ENCODE peak calls at places on chromosome 5, in ten cellular contexts. One of them, this sample, is unnamed.

GRCh38 chr5:57831942-57832341 is 349.3 kb upstream of the ACTBL2 start:
- DNase-seq in CD4-positive, CD25-positive, alpha-beta regulatory T cell: no peak
- DNase-seq in SK-N-SH: no peak
- DNase-seq in CD8-positive, alpha-beta T cell: no peak
- DNase-seq in MV-4-11: no peak
- DNase-seq in A172: no peak
- DNase-seq in BE2C: no peak
- DNase-seq in cardiac muscle cell: no peak
- DNase-seq in AG09319: no peak
- DNase-seq in activated T-helper 1 cell treated with anti-CD3 and anti-CD28 coated beads, Interleukin-12 subunit alpha, Interleukin-12 subunit beta, Interleukin-2, Interleukin-4 antibody, amounts not matched to agents 30 ng/mL and 10 ng/mL and 1 ng/mL, durations not matched to agents 14 hours and 24 hours and 36 hours: no peak
- DNase-seq in this sample: no peak

GRCh38 chr5:74104469-74104868 is 478.5 kb downstream of the ARHGEF28 start:
- DNase-seq in BE2C: no peak
- DNase-seq in SK-N-SH: no peak
- DNase-seq in activated T-helper 1 cell treated with anti-CD3 and anti-CD28 coated beads, Interleukin-12 subunit alpha, Interleukin-12 subunit beta, Interleukin-2, Interleukin-4 antibody, amounts not matched to agents 30 ng/mL and 10 ng/mL and 1 ng/mL, durations not matched to agents 14 hours and 24 hours and 36 hours: no peak
- DNase-seq in CD8-positive, alpha-beta T cell: no peak
- DNase-seq in MV-4-11: no peak
- DNase-seq in AG09319: no peak
- DNase-seq in A172: no peak
- DNase-seq in CD4-positive, CD25-positive, alpha-beta regulatory T cell: no peak
- DNase-seq in cardiac muscle cell: no peak
- DNase-seq in this sample: no peak

GRCh38 chr5:54083851-54084250 is 226.5 kb downstream of the ARL15 start:
- DNase-seq in AG09319: no peak
- DNase-seq in BE2C: no peak
- DNase-seq in CD4-positive, CD25-positive, alpha-beta regulatory T cell: no peak
- DNase-seq in activated T-helper 1 cell treated with anti-CD3 and anti-CD28 coated beads, Interleukin-12 subunit alpha, Interleukin-12 subunit beta, Interleukin-2, Interleukin-4 antibody, amounts not matched to agents 30 ng/mL and 10 ng/mL and 1 ng/mL, durations not matched to agents 14 hours and 24 hours and 36 hours: no peak
- DNase-seq in CD8-positive, alpha-beta T cell: no peak
- DNase-seq in SK-N-SH: no peak
- DNase-seq in MV-4-11: no peak
- DNase-seq in cardiac muscle cell: no peak
- DNase-seq in A172: peak
- DNase-seq in this sample: no peak

GRCh38 chr5:79514391-79515105 is 614 bp upstream of the HOMER1 start:
- DNase-seq in BE2C: peak
- DNase-seq in MV-4-11: peak
- DNase-seq in cardiac muscle cell: peak
- DNase-seq in SK-N-SH: peak
- DNase-seq in A172: peak
- DNase-seq in AG09319: peak
- DNase-seq in CD8-positive, alpha-beta T cell: peak
- DNase-seq in activated T-helper 1 cell treated with anti-CD3 and anti-CD28 coated beads, Interleukin-12 subunit alpha, Interleukin-12 subunit beta, Interleukin-2, Interleukin-4 antibody, amounts not matched to agents 30 ng/mL and 10 ng/mL and 1 ng/mL, durations not matched to agents 14 hours and 24 hours and 36 hours: peak
- DNase-seq in CD4-positive, CD25-positive, alpha-beta regulatory T cell: peak
- DNase-seq in this sample: peak

GRCh38 chr5:137119321-137119720 is 379.8 kb downstream of the SPOCK1 start:
- DNase-seq in MV-4-11: no peak
- DNase-seq in activated T-helper 1 cell treated with anti-CD3 and anti-CD28 coated beads, Interleukin-12 subunit alpha, Interleukin-12 subunit beta, Interleukin-2, Interleukin-4 antibody, amounts not matched to agents 30 ng/mL and 10 ng/mL and 1 ng/mL, durations not matched to agents 14 hours and 24 hours and 36 hours: no peak
- DNase-seq in cardiac muscle cell: no peak
- DNase-seq in BE2C: no peak
- DNase-seq in SK-N-SH: no peak
- DNase-seq in A172: no peak
- DNase-seq in AG09319: no peak
- DNase-seq in CD4-positive, CD25-positive, alpha-beta regulatory T cell: no peak
- DNase-seq in CD8-positive, alpha-beta T cell: no peak
- DNase-seq in this sample: no peak

GRCh38 chr5:86500947-86501346 is 116.8 kb upstream of the COX7C start:
- DNase-seq in A172: peak
- DNase-seq in CD4-positive, CD25-positive, alpha-beta regulatory T cell: no peak
- DNase-seq in cardiac muscle cell: peak
- DNase-seq in BE2C: peak
- DNase-seq in MV-4-11: no peak
- DNase-seq in SK-N-SH: no peak
- DNase-seq in CD8-positive, alpha-beta T cell: no peak
- DNase-seq in activated T-helper 1 cell treated with anti-CD3 and anti-CD28 coated beads, Interleukin-12 subunit alpha, Interleukin-12 subunit beta, Interleukin-2, Interleukin-4 antibody, amounts not matched to agents 30 ng/mL and 10 ng/mL and 1 ng/mL, durations not matched to agents 14 hours and 24 hours and 36 hours: no peak
- DNase-seq in AG09319: no peak
- DNase-seq in this sample: no peak

GRCh38 chr5:127833999-127834953 is 131.1 kb downstream of the CCDC192 start:
- DNase-seq in AG09319: peak
- DNase-seq in MV-4-11: peak
- DNase-seq in SK-N-SH: no peak
- DNase-seq in CD8-positive, alpha-beta T cell: no peak
- DNase-seq in cardiac muscle cell: no peak
- DNase-seq in activated T-helper 1 cell treated with anti-CD3 and anti-CD28 coated beads, Interleukin-12 subunit alpha, Interleukin-12 subunit beta, Interleukin-2, Interleukin-4 antibody, amounts not matched to agents 30 ng/mL and 10 ng/mL and 1 ng/mL, durations not matched to agents 14 hours and 24 hours and 36 hours: no peak
- DNase-seq in CD4-positive, CD25-positive, alpha-beta regulatory T cell: no peak
- DNase-seq in A172: no peak
- DNase-seq in BE2C: no peak
- DNase-seq in this sample: no peak

GRCh38 chr5:77560677-77561263 is 68.7 kb upstream of the WDR41 start:
- DNase-seq in cardiac muscle cell: peak
- DNase-seq in MV-4-11: peak
- DNase-seq in A172: peak
- DNase-seq in SK-N-SH: peak
- DNase-seq in activated T-helper 1 cell treated with anti-CD3 and anti-CD28 coated beads, Interleukin-12 subunit alpha, Interleukin-12 subunit beta, Interleukin-2, Interleukin-4 antibody, amounts not matched to agents 30 ng/mL and 10 ng/mL and 1 ng/mL, durations not matched to agents 14 hours and 24 hours and 36 hours: no peak
- DNase-seq in CD8-positive, alpha-beta T cell: no peak
- DNase-seq in BE2C: no peak
- DNase-seq in CD4-positive, CD25-positive, alpha-beta regulatory T cell: peak
- DNase-seq in AG09319: peak
- DNase-seq in this sample: no peak

GRCh38 chr5:168790037-168790635 is 211.0 kb upstream of the PANK3 start:
- DNase-seq in activated T-helper 1 cell treated with anti-CD3 and anti-CD28 coated beads, Interleukin-12 subunit alpha, Interleukin-12 subunit beta, Interleukin-2, Interleukin-4 antibody, amounts not matched to agents 30 ng/mL and 10 ng/mL and 1 ng/mL, durations not matched to agents 14 hours and 24 hours and 36 hours: no peak
- DNase-seq in CD8-positive, alpha-beta T cell: no peak
- DNase-seq in CD4-positive, CD25-positive, alpha-beta regulatory T cell: no peak
- DNase-seq in SK-N-SH: no peak
- DNase-seq in MV-4-11: no peak
- DNase-seq in AG09319: no peak
- DNase-seq in cardiac muscle cell: no peak
- DNase-seq in BE2C: no peak
- DNase-seq in A172: no peak
- DNase-seq in this sample: no peak

This sample was measured in effector CD4-positive, alpha-beta T cell.